ENCODE peak calls at places on chromosomes 12 and 14, in nine cellular contexts. G, Y, E, T, N, C, J, A and L are unnamed samples.
A peak's percentile ranks its signal among the peaks of the same experiment; 100 is the strongest.

GRCh38 chr14:93171366-93171765 is 13.3 kb downstream of the MOAP1 start:
- DNase-seq in G (no peak), Y (no peak), E (no peak), T (no peak), N (no peak), C (no peak), J (no peak), A (no peak), L (no peak)

GRCh38 chr14:100914597-100915021 is 11.1 kb upstream of the RTL1 start:
- DNase-seq in G (no peak), Y (no peak), E (no peak), T (no peak), N (peak; percentile 53), C (no peak), J (no peak), A (no peak), L (no peak)

GRCh38 chr12:117972341-117972740 is 3.6 kb upstream of the KSR2 start:
- DNase-seq in G (no peak), Y (no peak), E (no peak), T (no peak), N (no peak), C (no peak), J (no peak), A (no peak), L (no peak)

GRCh38 chr14:69922198-69922597 is 43.0 kb downstream of the SMOC1 start:
- DNase-seq in G (no peak), Y (no peak), E (peak; percentile 37), T (no peak), N (no peak), C (no peak), J (no peak), A (no peak), L (no peak)

GRCh38 chr12:130952106-130952505 is 1.6 kb upstream of the ADGRD1 start:
- DNase-seq in G (no peak), Y (no peak), E (no peak), T (no peak), N (no peak), C (no peak), J (no peak), A (no peak), L (no peak)

GRCh38 chr12:66776974-66777373 is 98.1 kb upstream of the GRIP1 start:
- DNase-seq in G (no peak), Y (no peak), E (no peak), T (no peak), N (no peak), C (no peak), J (no peak), A (no peak), L (peak; percentile 32)

GRCh38 chr12:114221136-114221838 is 184.7 kb downstream of the TBX5 start:
- DNase-seq in G (no peak), Y (no peak), E (no peak), T (no peak), N (no peak), C (no peak), J (no peak), A (no peak), L (no peak)

GRCh38 chr14:96268426-96269358 is 12.7 kb downstream of the BDKRB1 start:
- DNase-seq in G (no peak), Y (no peak), E (no peak), T (no peak), N (peak; percentile 96), C (peak; percentile 87), J (no peak), A (peak; percentile 43), L (no peak)

GRCh38 chr12:28500373-28501024 is 310.2 kb downstream of the CCDC91 start:
- DNase-seq in G (no peak), Y (no peak), E (no peak), T (no peak), N (peak; percentile 86), C (no peak), J (no peak), A (no peak), L (no peak)

GRCh38 chr12:91818236-91819131 is 327.2 kb downstream of the BTG1 start:
- DNase-seq in G (no peak), Y (no peak), E (no peak), T (peak; percentile 52), N (peak; percentile 43), C (no peak), J (no peak), A (no peak), L (no peak)

GRCh38 chr14:24324024-24324423 is 10.8 kb downstream of the ADCY4 start:
- DNase-seq in G (no peak), Y (no peak), E (no peak), T (no peak), N (no peak), C (no peak), J (no peak), A (no peak), L (no peak)

GRCh38 chr14:96359959-96360358 is 3.2 kb downstream of the ATG2B start:
- DNase-seq in G (no peak), Y (no peak), E (no peak), T (no peak), N (no peak), C (no peak), J (no peak), A (no peak), L (no peak)

GRCh38 chr12:46553266-46553665 is 180.7 kb upstream of the SLC38A2 start:
- DNase-seq in G (no peak), Y (no peak), E (no peak), T (no peak), N (peak; percentile 62), C (no peak), J (peak; percentile 28), A (no peak), L (no peak)

GRCh38 chr12:53758081-53758769 is 6.4 kb upstream of the CISTR start:
- DNase-seq in G (no peak), Y (no peak), E (no peak), T (no peak), N (no peak), C (no peak), J (no peak), A (no peak), L (no peak)

GRCh38 chr12:109239691-109240090 is 69.4 kb downstream of the FOXN4 start:
- DNase-seq in G (no peak), Y (no peak), E (no peak), T (no peak), N (no peak), C (no peak), J (no peak), A (no peak), L (no peak)

GRCh38 chr12:26833692-26834168 is 736 bp upstream of the ITPR2 start:
- DNase-seq in G (peak; percentile 21), Y (peak; percentile 64), E (peak; percentile 22), T (peak; percentile 59), N (no peak), C (no peak), J (no peak), A (peak; percentile 12), L (peak; percentile 47)

GRCh38 chr12:11829764-11830194 is 180.3 kb downstream of the ETV6 start:
- DNase-seq in G (no peak), Y (no peak), E (no peak), T (no peak), N (no peak), C (no peak), J (no peak), A (no peak), L (no peak)